ENCODE peak calls at places on chromosomes 5 and 9, in eight cellular contexts. V is suprapubic skin, T is spleen, Y is A549, K is tibial artery, J is GM12865, B is PC-9, S is GM10248. I is an unnamed sample.

GRCh38 chr9:37327553-37327952 is 94.9 kb upstream of the GRHPR start:
- DNase-seq in K (no peak), S (no peak), B (no peak), V (no peak), J (no peak), Y (no peak), T (no peak), I (no peak)

GRCh38 chr5:71986101-71986500 is 121.2 kb upstream of the MAP1B start:
- DNase-seq in V (no peak), K (no peak), S (no peak), J (no peak), Y (no peak), B (no peak), T (no peak), I (no peak)

GRCh38 chr9:4137755-4138154 is 162.1 kb downstream of the GLIS3 start:
- DNase-seq in Y (peak; percentile 77), K (no peak), T (no peak), V (no peak), J (no peak), S (no peak), B (peak; percentile 83), I (no peak)

GRCh38 chr9:100440071-100440470 is 13.1 kb downstream of the MSANTD3 start:
- DNase-seq in Y (peak; percentile 22), V (no peak), B (no peak), J (no peak), K (no peak), S (no peak), T (no peak), I (no peak)

GRCh38 chr5:135814254-135814653 is 20.2 kb upstream of the SLC25A48 start:
- DNase-seq in Y (no peak), S (no peak), J (no peak), K (no peak), V (no peak), B (no peak), T (peak; percentile 44), I (no peak)

GRCh38 chr9:124012368-124013262 is 1.0 kb downstream of the LHX2 start:
- DNase-seq in K (peak; percentile 55), Y (no peak), V (peak; percentile 49), T (peak; percentile 67), B (no peak), S (no peak), J (peak; percentile 49), I (peak; percentile 46)

GRCh38 chr5:82054004-82054710 is 82.3 kb downstream of the ATG10 start:
- DNase-seq in V (no peak), T (no peak), K (no peak), S (no peak), Y (no peak), J (peak; percentile 10), B (no peak), I (no peak)

GRCh38 chr9:16830806-16831205 is 39.7 kb downstream of the BNC2 start:
- DNase-seq in Y (no peak), K (no peak), V (no peak), J (no peak), T (no peak), B (no peak), S (no peak), I (no peak)

GRCh38 chr9:134564431-134565170 is 77.0 kb upstream of the COL5A1 start:
- DNase-seq in T (no peak), V (peak; percentile 39), K (no peak), B (peak; percentile 57), S (no peak), Y (no peak), J (no peak), I (no peak)

DNA sequence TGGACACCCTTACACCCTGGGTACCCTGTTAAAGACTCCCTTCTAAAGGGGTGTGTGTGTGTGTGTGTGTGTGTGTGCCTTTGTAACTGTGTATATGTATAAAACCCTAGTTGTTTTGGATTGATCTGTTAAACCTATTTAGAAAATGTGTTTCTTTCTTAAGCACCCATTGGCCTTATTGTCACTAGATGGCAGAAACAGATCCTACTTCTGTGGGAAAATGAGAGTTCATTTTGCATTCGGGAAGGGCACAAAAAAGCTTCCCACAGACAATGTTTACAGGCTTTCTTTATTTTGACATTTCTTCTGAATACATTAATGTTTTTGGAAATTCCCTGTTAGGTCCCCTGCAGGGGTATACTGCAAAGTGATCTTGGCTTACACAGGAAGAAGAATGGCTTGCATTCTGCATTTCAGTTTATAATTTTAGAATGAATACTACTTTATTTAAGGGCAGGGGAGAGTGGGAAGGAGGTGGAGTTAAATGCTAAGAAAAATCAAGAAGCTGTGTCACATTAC is 481.8 kb upstream of the ARRDC3 start:
- DNase-seq in S (no peak), V (no peak), K (no peak), J (no peak), T (no peak), Y (peak; percentile 29), B (no peak), I (no peak)
- TF ChIP-seq CTCF in S (no peak), V (no peak), K (no peak), J (no peak), T (no peak), Y (peak; percentile 18), B (no peak), I (no peak)

GRCh38 chr5:139543423-139543991 is 17.6 kb upstream of the UBE2D2 start:
- DNase-seq in K (peak; percentile 75), J (peak; percentile 88), V (no peak), Y (no peak), B (no peak), T (peak; percentile 94), S (peak; percentile 84), I (peak; percentile 79)
- TF ChIP-seq CTCF in K (no peak), J (peak; percentile 35), V (no peak), Y (no peak), B (no peak), T (peak; percentile 54), S (peak; percentile 54), I (no peak)

DNA sequence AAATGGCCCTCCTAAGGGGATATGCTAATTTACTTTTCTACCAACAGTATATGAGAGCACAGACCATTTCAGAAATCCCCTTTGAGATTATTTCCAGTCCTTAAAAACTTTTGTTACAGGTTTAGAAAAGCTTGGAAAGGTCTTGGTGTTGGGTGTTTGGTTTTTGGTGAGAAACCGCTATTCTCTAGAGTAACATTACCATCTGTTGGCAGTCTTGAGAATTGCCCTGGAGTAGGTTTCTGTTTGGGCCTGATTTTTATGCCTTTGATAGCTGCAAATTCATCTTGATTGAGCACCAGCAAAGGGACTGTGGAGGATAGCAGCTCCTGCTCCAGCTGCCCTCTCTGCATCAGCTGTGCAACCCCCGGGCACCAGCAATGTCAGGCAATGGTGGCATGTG is 8.0 kb downstream of the NUDT2 start:
- DNase-seq in V (no peak), S (no peak), Y (peak; percentile 16), B (no peak), K (no peak), T (no peak), J (no peak), I (no peak)
- TF ChIP-seq CTCF in V (no peak), S (no peak), Y (no peak), B (no peak), K (no peak), T (no peak), J (no peak), I (no peak)

DNA sequence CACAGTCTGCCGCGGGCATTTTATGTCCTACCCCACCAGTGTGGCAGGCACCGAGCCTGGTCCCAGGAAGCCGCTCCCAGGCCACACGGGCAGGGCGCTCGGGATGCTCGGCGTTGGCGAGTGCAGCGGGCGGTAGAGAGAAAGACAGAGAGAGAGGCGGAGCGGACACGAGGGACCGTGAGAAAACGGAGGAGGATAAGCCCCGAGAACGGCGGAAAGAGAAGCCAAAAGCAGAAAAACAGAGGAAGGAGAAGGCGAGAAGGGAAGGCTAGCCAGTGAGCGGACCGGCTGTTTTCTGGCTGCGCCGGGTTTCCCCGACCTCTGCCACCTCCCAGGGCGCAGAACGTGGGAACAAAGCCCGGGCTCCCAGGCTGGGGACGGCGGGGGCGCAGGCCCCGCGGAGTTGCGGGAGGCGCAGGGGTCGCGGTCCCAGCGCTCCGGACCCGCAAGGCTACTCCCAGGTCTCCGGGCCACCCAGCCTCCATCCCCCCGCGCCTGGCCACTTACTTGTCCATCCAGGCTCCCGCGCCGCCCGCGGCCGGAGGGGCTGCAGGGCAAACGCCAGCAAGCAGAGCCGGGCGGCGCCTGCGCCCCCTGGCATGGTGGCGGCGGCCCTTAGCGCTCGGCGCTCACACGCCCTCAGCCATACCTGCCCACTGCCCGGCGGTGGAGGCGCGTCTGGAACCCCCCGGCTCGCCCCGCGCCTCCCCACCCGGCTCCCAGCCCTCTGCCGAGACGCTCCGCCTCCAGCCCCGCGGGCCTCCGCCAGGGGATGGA is at the start of gene ADAM19:
- DNase-seq in T (peak; percentile 92), Y (peak; percentile 39), B (no peak), J (peak; percentile 61), K (peak; percentile 76), S (peak; percentile 82), V (no peak), I (peak; percentile 82)
- TF ChIP-seq CTCF in T (peak; percentile 53), Y (peak; percentile 11), B (no peak), J (no peak), K (peak; percentile 20), S (no peak), V (no peak), I (peak; percentile 33)

DNA sequence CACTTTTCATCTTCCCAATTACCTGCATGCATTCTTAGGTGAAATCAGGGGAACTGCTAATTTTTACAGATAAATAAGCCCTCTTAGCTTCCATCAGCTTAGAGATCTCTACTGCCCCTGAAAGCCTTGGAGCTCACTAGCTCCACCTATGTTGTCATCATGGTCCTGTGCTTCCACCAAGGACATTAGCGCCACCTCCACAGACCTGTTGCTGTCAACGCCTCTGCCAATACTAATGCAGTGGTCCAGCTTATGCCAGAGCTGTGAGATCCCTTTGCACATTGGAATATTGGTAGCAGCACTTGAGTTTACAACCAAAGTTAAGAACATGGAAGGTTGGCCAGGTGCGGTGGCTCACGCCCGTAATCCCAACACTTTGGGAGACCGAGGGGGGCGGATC is 7.7 kb upstream of the SHISAL2B start:
- DNase-seq in K (no peak), Y (peak; percentile 29), T (no peak), V (no peak), B (no peak), S (no peak), J (no peak), I (no peak)
- TF ChIP-seq CTCF in K (no peak), Y (no peak), T (no peak), V (no peak), B (no peak), S (no peak), J (no peak), I (no peak)

GRCh38 chr9:129731477-129732085 is 21.3 kb downstream of the PTGES start:
- DNase-seq in T (no peak), Y (no peak), V (no peak), B (no peak), J (no peak), K (no peak), S (no peak), I (no peak)
- TF ChIP-seq CTCF in T (no peak), Y (no peak), V (no peak), B (no peak), J (no peak), K (no peak), S (no peak), I (no peak)

DNA sequence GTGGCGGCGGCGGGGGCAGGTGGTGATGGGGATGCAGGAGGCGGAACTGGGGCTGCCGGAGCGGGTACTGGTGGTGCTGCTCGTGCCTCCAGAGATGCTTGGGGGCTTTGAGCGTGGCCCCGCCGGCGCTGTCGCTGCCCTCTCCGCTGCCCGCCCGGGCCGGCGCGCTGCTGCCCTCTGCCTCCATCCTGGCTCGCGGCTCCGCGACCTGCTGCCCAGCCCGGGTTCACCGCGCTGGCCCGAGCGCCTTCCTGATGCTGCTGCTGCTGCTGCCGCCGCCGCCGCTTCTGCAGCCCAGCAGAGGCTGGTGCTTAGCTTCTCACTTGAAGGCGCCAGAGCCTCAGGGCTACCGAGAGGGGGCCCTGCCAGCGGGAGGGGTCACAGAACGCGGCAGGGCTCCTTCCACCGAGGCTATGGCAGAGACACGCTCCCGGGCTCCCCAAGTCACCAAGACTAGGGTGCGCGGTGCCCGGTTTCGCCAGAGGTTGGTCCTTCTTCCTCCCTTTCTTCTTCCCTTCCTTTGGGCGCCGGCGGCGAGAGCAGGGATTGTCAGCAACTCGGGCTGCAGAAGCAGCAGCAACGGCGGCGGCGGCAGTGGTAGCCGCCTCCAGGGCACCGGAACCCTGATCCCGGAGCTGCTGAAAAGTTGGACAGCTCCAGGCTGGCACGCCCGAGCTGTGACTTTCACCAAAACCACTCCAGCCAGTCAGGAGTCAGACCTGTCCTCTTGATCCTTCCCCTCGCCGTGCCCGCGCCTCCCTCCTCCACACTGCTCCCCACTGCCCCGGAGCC is at the start of gene PDE4D:
- DNase-seq in V (peak; percentile 56), K (peak; percentile 81), J (peak; percentile 16), S (peak; percentile 26), Y (peak; percentile 22), B (no peak), T (peak; percentile 77), I (peak; percentile 72)
- TF ChIP-seq CTCF in V (no peak), K (no peak), J (no peak), S (no peak), Y (no peak), B (no peak), T (no peak), I (no peak)

I was measured in glutamatergic neuron.